ENCODE peak calls at places on chromosomes 3 and 15, in five cellular contexts. One of them, this sample, is unnamed. For H3K27me3, the result is how much of the 10 kb centered on the place peaks cover.

GRCh38 chr3:123792473-123793201 is 91.5 kb downstream of the MYLK start:
- DNase-seq in brain microvascular endothelial cell: no peak
- DNase-seq in CD8-positive, alpha-beta T cell: no peak
- DNase-seq in uterus: no peak
- DNase-seq in effector memory CD4-positive, alpha-beta T cell: no peak
- DNase-seq in this sample: no peak

GRCh38 chr15:37038716-37039106 is 61.6 kb downstream of the MEIS2 start:
- DNase-seq in CD8-positive, alpha-beta T cell: no peak
- DNase-seq in effector memory CD4-positive, alpha-beta T cell: no peak
- DNase-seq in brain microvascular endothelial cell: no peak
- DNase-seq in uterus: no peak
- DNase-seq in this sample: no peak

GRCh38 chr3:179991104-179991503 is 45.6 kb downstream of the PEX5L start:
- DNase-seq in brain microvascular endothelial cell: no peak
- DNase-seq in uterus: no peak
- DNase-seq in effector memory CD4-positive, alpha-beta T cell: no peak
- DNase-seq in CD8-positive, alpha-beta T cell: no peak
- DNase-seq in this sample: no peak

GRCh38 chr3:109023656-109024254 is 70.1 kb upstream of the GUCA1C start:
- DNase-seq in uterus: no peak
- DNase-seq in brain microvascular endothelial cell: peak
- DNase-seq in CD8-positive, alpha-beta T cell: peak
- DNase-seq in effector memory CD4-positive, alpha-beta T cell: peak
- DNase-seq in this sample: peak

GRCh38 chr3:177731644-177732268 is 534.5 kb upstream of the TBL1XR1 start:
- DNase-seq in effector memory CD4-positive, alpha-beta T cell: no peak
- DNase-seq in uterus: no peak
- DNase-seq in brain microvascular endothelial cell: peak
- DNase-seq in CD8-positive, alpha-beta T cell: no peak
- DNase-seq in this sample: no peak

GRCh38 chr3:194577985-194578905 is 55.0 kb downstream of the TMEM44 start:
- DNase-seq in brain microvascular endothelial cell: peak
- DNase-seq in effector memory CD4-positive, alpha-beta T cell: no peak
- DNase-seq in uterus: no peak
- DNase-seq in CD8-positive, alpha-beta T cell: no peak
- DNase-seq in this sample: no peak

GRCh38 chr3:51876186-51876585 is 785 bp upstream of the IQCF5 start:
- DNase-seq in brain microvascular endothelial cell: no peak
- DNase-seq in CD8-positive, alpha-beta T cell: no peak
- DNase-seq in effector memory CD4-positive, alpha-beta T cell: no peak
- DNase-seq in uterus: no peak
- DNase-seq in this sample: no peak

GRCh38 chr3:62586356-62586755 is 213.0 kb upstream of the FEZF2 start:
- DNase-seq in uterus: no peak
- DNase-seq in effector memory CD4-positive, alpha-beta T cell: no peak
- DNase-seq in CD8-positive, alpha-beta T cell: no peak
- DNase-seq in brain microvascular endothelial cell: peak
- DNase-seq in this sample: no peak

GRCh38 chr15:63135804-63136203 is 14.1 kb downstream of the LACTB start:
- DNase-seq in brain microvascular endothelial cell: peak
- DNase-seq in uterus: no peak
- DNase-seq in effector memory CD4-positive, alpha-beta T cell: no peak
- DNase-seq in CD8-positive, alpha-beta T cell: no peak
- DNase-seq in this sample: no peak

GRCh38 chr3:94234177-94234788 is 171.4 kb downstream of the NSUN3 start:
- DNase-seq in brain microvascular endothelial cell: peak
- DNase-seq in CD8-positive, alpha-beta T cell: no peak
- DNase-seq in uterus: no peak
- DNase-seq in effector memory CD4-positive, alpha-beta T cell: no peak
- DNase-seq in this sample: peak

GRCh38 chr3:58688563-58688962 is 22.0 kb upstream of the FAM3D start:
- DNase-seq in CD8-positive, alpha-beta T cell: no peak
- DNase-seq in uterus: no peak
- DNase-seq in brain microvascular endothelial cell: no peak
- DNase-seq in effector memory CD4-positive, alpha-beta T cell: no peak
- DNase-seq in this sample: no peak

GRCh38 chr15:42736793-42737528 is at the start of gene CDAN1:
- DNase-seq in effector memory CD4-positive, alpha-beta T cell: peak
- DNase-seq in uterus: peak
- DNase-seq in CD8-positive, alpha-beta T cell: peak
- DNase-seq in brain microvascular endothelial cell: peak
- DNase-seq in this sample: peak

GRCh38 chr3:51974963-51975856 is at the start of gene ABHD14A:
- DNase-seq in effector memory CD4-positive, alpha-beta T cell: peak
- DNase-seq in CD8-positive, alpha-beta T cell: peak
- DNase-seq in brain microvascular endothelial cell: no peak
- DNase-seq in uterus: peak
- DNase-seq in this sample: peak

GRCh38 chr3:179957264-179957845 is 79.4 kb downstream of the PEX5L start:
- DNase-seq in brain microvascular endothelial cell: no peak
- DNase-seq in effector memory CD4-positive, alpha-beta T cell: no peak
- DNase-seq in CD8-positive, alpha-beta T cell: no peak
- DNase-seq in uterus: no peak
- DNase-seq in this sample: no peak

GRCh38 chr3:78858910-78859309 is 908.9 kb downstream of the ROBO1 start:
- DNase-seq in brain microvascular endothelial cell: no peak
- DNase-seq in uterus: no peak
- DNase-seq in CD8-positive, alpha-beta T cell: no peak
- DNase-seq in effector memory CD4-positive, alpha-beta T cell: no peak
- DNase-seq in this sample: no peak

GRCh38 chr3:30471076-30471475 is 135.3 kb upstream of the TGFBR2 start:
- DNase-seq in CD8-positive, alpha-beta T cell: no peak
- DNase-seq in brain microvascular endothelial cell: no peak
- DNase-seq in effector memory CD4-positive, alpha-beta T cell: no peak
- DNase-seq in uterus: no peak
- DNase-seq in this sample: no peak

GRCh38 chr15:63439536-63440264 is 58.1 kb upstream of the CA12 start:
- DNase-seq in effector memory CD4-positive, alpha-beta T cell: no peak
- DNase-seq in brain microvascular endothelial cell: no peak
- DNase-seq in CD8-positive, alpha-beta T cell: no peak
- DNase-seq in uterus: no peak
- DNase-seq in this sample: no peak

GRCh38 chr3:53913401-53913800 is 21.7 kb upstream of the SELENOK start:
- DNase-seq in uterus: no peak
- DNase-seq in effector memory CD4-positive, alpha-beta T cell: no peak
- DNase-seq in brain microvascular endothelial cell: no peak
- DNase-seq in CD8-positive, alpha-beta T cell: no peak
- DNase-seq in this sample: no peak

GRCh38 chr3:53083496-53083895 is 37.6 kb upstream of the SFMBT1 start:
- DNase-seq in brain microvascular endothelial cell: peak
- DNase-seq in uterus: no peak
- DNase-seq in CD8-positive, alpha-beta T cell: no peak
- DNase-seq in effector memory CD4-positive, alpha-beta T cell: no peak
- DNase-seq in this sample: peak

GRCh38 chr3:175005881-175006280 is 146.7 kb downstream of the NAALADL2 start:
- DNase-seq in uterus: no peak
- DNase-seq in brain microvascular endothelial cell: no peak
- DNase-seq in effector memory CD4-positive, alpha-beta T cell: no peak
- DNase-seq in CD8-positive, alpha-beta T cell: no peak
- DNase-seq in this sample: no peak

GRCh38 chr3:42264399-42265058 is 1.5 kb downstream of the CCK start:
- DNase-seq in uterus: no peak
- DNase-seq in brain microvascular endothelial cell: peak
- DNase-seq in CD8-positive, alpha-beta T cell: no peak
- DNase-seq in effector memory CD4-positive, alpha-beta T cell: no peak
- DNase-seq in this sample: peak

GRCh38 chr3:40576431-40576830 is 51.7 kb downstream of the ZNF621 start:
- DNase-seq in effector memory CD4-positive, alpha-beta T cell: no peak
- DNase-seq in uterus: no peak
- DNase-seq in brain microvascular endothelial cell: no peak
- DNase-seq in CD8-positive, alpha-beta T cell: no peak
- DNase-seq in this sample: no peak

GRCh38 chr3:40574661-40575060 is 49.9 kb downstream of the ZNF621 start:
- DNase-seq in CD8-positive, alpha-beta T cell: no peak
- DNase-seq in uterus: no peak
- DNase-seq in brain microvascular endothelial cell: peak
- DNase-seq in effector memory CD4-positive, alpha-beta T cell: no peak
- DNase-seq in this sample: no peak

GRCh38 chr3:40573985-40574384 is 49.2 kb downstream of the ZNF621 start:
- DNase-seq in brain microvascular endothelial cell: no peak
- DNase-seq in uterus: no peak
- DNase-seq in CD8-positive, alpha-beta T cell: no peak
- DNase-seq in effector memory CD4-positive, alpha-beta T cell: no peak
- DNase-seq in this sample: no peak

GRCh38 chr3:40566699-40567098 is 41.9 kb downstream of the ZNF621 start:
- DNase-seq in uterus: no peak
- DNase-seq in brain microvascular endothelial cell: no peak
- DNase-seq in effector memory CD4-positive, alpha-beta T cell: no peak
- DNase-seq in CD8-positive, alpha-beta T cell: no peak
- DNase-seq in this sample: no peak

GRCh38 chr3:40572588-40572987 is 47.8 kb downstream of the ZNF621 start:
- DNase-seq in brain microvascular endothelial cell: no peak
- DNase-seq in uterus: no peak
- DNase-seq in CD8-positive, alpha-beta T cell: no peak
- DNase-seq in effector memory CD4-positive, alpha-beta T cell: no peak
- DNase-seq in this sample: no peak
- H3K27me3 ChIP-seq in brain microvascular endothelial cell: under half
- H3K27me3 ChIP-seq in uterus: under half
- H3K27me3 ChIP-seq in CD8-positive, alpha-beta T cell: under half
- H3K27me3 ChIP-seq in effector memory CD4-positive, alpha-beta T cell: under half
- H3K27me3 ChIP-seq in this sample: under half

GRCh38 chr15:24956131-24956838 is 1.5 kb downstream of the SNRPN start:
- DNase-seq in brain microvascular endothelial cell: peak
- DNase-seq in uterus: peak
- DNase-seq in effector memory CD4-positive, alpha-beta T cell: peak
- DNase-seq in CD8-positive, alpha-beta T cell: peak
- DNase-seq in this sample: peak
- H3K27ac ChIP-seq in brain microvascular endothelial cell: peak
- H3K27ac ChIP-seq in uterus: peak
- H3K27ac ChIP-seq in effector memory CD4-positive, alpha-beta T cell: peak
- H3K27ac ChIP-seq in CD8-positive, alpha-beta T cell: peak
- H3K27ac ChIP-seq in this sample: peak

GRCh38 chr3:185150561-185150960 is 2.3 kb downstream of the C3orf70 start:
- DNase-seq in effector memory CD4-positive, alpha-beta T cell: no peak
- DNase-seq in brain microvascular endothelial cell: no peak
- DNase-seq in CD8-positive, alpha-beta T cell: no peak
- DNase-seq in uterus: no peak
- DNase-seq in this sample: no peak
- H3K27me3 ChIP-seq in effector memory CD4-positive, alpha-beta T cell: under half
- H3K27me3 ChIP-seq in brain microvascular endothelial cell: under half
- H3K27me3 ChIP-seq in CD8-positive, alpha-beta T cell: under half
- H3K27me3 ChIP-seq in uterus: under half
- H3K27me3 ChIP-seq in this sample: under half

GRCh38 chr3:136883967-136884720 is 22.1 kb downstream of the NCK1 start:
- DNase-seq in CD8-positive, alpha-beta T cell: no peak
- DNase-seq in uterus: no peak
- DNase-seq in brain microvascular endothelial cell: no peak
- DNase-seq in effector memory CD4-positive, alpha-beta T cell: no peak
- DNase-seq in this sample: no peak

GRCh38 chr3:136882575-136882974 is 20.6 kb downstream of the NCK1 start:
- DNase-seq in CD8-positive, alpha-beta T cell: no peak
- DNase-seq in effector memory CD4-positive, alpha-beta T cell: no peak
- DNase-seq in uterus: no peak
- DNase-seq in brain microvascular endothelial cell: no peak
- DNase-seq in this sample: no peak

GRCh38 chr3:136889947-136890346 is 27.9 kb downstream of the NCK1 start:
- DNase-seq in CD8-positive, alpha-beta T cell: no peak
- DNase-seq in brain microvascular endothelial cell: no peak
- DNase-seq in effector memory CD4-positive, alpha-beta T cell: no peak
- DNase-seq in uterus: no peak
- DNase-seq in this sample: no peak

DNA sequence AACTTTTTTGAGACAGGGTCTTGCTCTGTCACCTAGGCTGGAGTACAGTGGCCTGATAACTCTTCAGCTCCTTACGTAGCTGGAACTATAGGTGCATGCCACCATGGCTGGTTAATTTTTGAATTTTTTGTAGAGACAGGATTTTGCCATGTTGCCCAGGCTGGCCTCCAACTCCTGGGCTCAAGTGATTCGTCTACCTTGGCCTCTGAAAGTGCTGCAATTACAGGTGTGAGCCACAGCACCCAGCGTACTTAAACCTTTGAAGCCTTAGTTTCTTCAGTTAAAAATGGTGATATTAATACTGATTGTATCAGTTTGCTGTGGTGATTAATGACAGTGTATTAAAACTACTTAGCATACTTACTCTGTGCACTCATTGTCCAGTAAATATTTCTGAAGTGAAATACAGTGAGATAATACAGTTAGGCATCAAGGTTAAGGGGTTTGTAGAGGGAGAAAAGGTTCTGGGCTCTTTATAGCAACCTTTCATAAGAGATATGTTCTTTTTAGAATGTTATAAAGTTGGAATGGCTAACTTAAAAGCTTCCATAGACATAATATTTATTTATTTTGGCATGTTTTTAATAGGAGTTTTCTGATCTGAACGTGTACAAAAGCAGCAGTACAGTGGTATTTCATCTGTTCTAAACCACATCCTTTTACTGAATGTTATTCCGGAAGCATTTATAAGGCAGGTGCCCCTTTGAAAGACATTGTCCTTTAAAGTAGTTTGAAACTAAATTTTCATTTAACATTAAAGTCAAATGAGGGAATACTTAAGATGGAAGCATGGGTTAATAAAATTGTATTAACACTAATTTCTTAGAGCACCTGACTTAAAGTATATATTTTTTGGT is 23.6 kb downstream of the NCK1 start:
- DNase-seq in effector memory CD4-positive, alpha-beta T cell: no peak
- DNase-seq in brain microvascular endothelial cell: no peak
- DNase-seq in uterus: no peak
- DNase-seq in CD8-positive, alpha-beta T cell: no peak
- DNase-seq in this sample: no peak
- H3K27ac ChIP-seq in effector memory CD4-positive, alpha-beta T cell: peak
- H3K27ac ChIP-seq in brain microvascular endothelial cell: no peak
- H3K27ac ChIP-seq in uterus: no peak
- H3K27ac ChIP-seq in CD8-positive, alpha-beta T cell: peak
- H3K27ac ChIP-seq in this sample: no peak

GRCh38 chr15:78334845-78335244 is 5.3 kb upstream of the CRABP1 start:
- DNase-seq in CD8-positive, alpha-beta T cell: no peak
- DNase-seq in brain microvascular endothelial cell: no peak
- DNase-seq in effector memory CD4-positive, alpha-beta T cell: no peak
- DNase-seq in uterus: no peak
- DNase-seq in this sample: no peak
- H3K27me3 ChIP-seq in CD8-positive, alpha-beta T cell: under half
- H3K27me3 ChIP-seq in brain microvascular endothelial cell: under half
- H3K27me3 ChIP-seq in effector memory CD4-positive, alpha-beta T cell: under half
- H3K27me3 ChIP-seq in uterus: under half
- H3K27me3 ChIP-seq in this sample: under half

This sample was measured in testis.